ENCODE peak calls at places on chromosomes 5 and 9, in eight cellular contexts. X, M, H, B, R, F, V and G are unnamed samples. For H3K4me1, the result is how much of the 10 kb centered on the place peaks cover.

GRCh38 chr5:151023651-151024050 is 3.3 kb downstream of the GPX3 start:
- DNase-seq in X (no peak), M (no peak), H (no peak), B (peak), R (peak), F (peak), V (peak), G (peak)

GRCh38 chr5:132836852-132837251 is 6.4 kb upstream of the SHROOM1 start:
- DNase-seq in X (no peak), M (no peak), H (no peak), B (no peak), R (no peak), F (no peak), V (no peak), G (no peak)

GRCh38 chr5:150017606-150018005 is 17.1 kb downstream of the HMGXB3 start:
- DNase-seq in X (no peak), M (no peak), H (peak), B (no peak), R (no peak), F (peak), V (no peak), G (no peak)

GRCh38 chr9:93612052-93612795 is 35.8 kb downstream of the PHF2 start:
- DNase-seq in X (no peak), M (no peak), H (peak), B (no peak), R (no peak), F (peak), V (no peak), G (no peak)

GRCh38 chr9:6351757-6352156 is 23.6 kb downstream of the TPD52L3 start:
- DNase-seq in X (no peak), M (no peak), H (no peak), B (no peak), R (no peak), F (no peak), V (no peak), G (no peak)

GRCh38 chr5:38008198-38008597 is 168.4 kb upstream of the GDNF start:
- DNase-seq in X (no peak), M (no peak), H (no peak), B (no peak), R (no peak), F (no peak), V (no peak), G (no peak)

GRCh38 chr5:40600383-40600782 is 79.3 kb upstream of the PTGER4 start:
- DNase-seq in X (no peak), M (no peak), H (no peak), B (no peak), R (no peak), F (no peak), V (no peak), G (no peak)

GRCh38 chr5:5370375-5370774 is 52.1 kb upstream of the ICE1 start:
- DNase-seq in X (no peak), M (no peak), H (no peak), B (no peak), R (no peak), F (no peak), V (no peak), G (no peak)

GRCh38 chr5:149578896-149579295 is 2.4 kb upstream of the ARHGEF37 start:
- DNase-seq in X (no peak), M (no peak), H (no peak), B (no peak), R (no peak), F (no peak), V (no peak), G (no peak)

GRCh38 chr5:37214550-37214949 is 34.6 kb downstream of the CPLANE1 start:
- DNase-seq in X (no peak), M (no peak), H (no peak), B (no peak), R (no peak), F (no peak), V (no peak), G (no peak)

GRCh38 chr9:136138566-136138965 is 19.9 kb upstream of the TMEM250 start:
- DNase-seq in X (no peak), M (peak), H (no peak), B (peak), R (no peak), F (peak), V (no peak), G (peak)

GRCh38 chr5:65172486-65173129 is 309.1 kb downstream of the ADAMTS6 start:
- DNase-seq in X (no peak), M (no peak), H (peak), B (no peak), R (no peak), F (no peak), V (no peak), G (no peak)

GRCh38 chr9:134600431-134600830 is 41.2 kb upstream of the COL5A1 start:
- DNase-seq in X (no peak), M (no peak), H (no peak), B (no peak), R (no peak), F (no peak), V (no peak), G (no peak)

GRCh38 chr5:180212363-180213255 is 3.6 kb upstream of the RASGEF1C start:
- DNase-seq in X (no peak), M (no peak), H (peak), B (no peak), R (peak), F (peak), V (no peak), G (no peak)

GRCh38 chr5:32331217-32331926 is 18.6 kb upstream of the MTMR12 start:
- DNase-seq in X (no peak), M (peak), H (no peak), B (peak), R (peak), F (no peak), V (no peak), G (no peak)

GRCh38 chr9:96176901-96177718 is 124.9 kb downstream of the HSD17B3 start:
- DNase-seq in X (no peak), M (no peak), H (no peak), B (peak), R (no peak), F (no peak), V (no peak), G (no peak)

GRCh38 chr9:134066923-134067851 is 639 bp downstream of the BRD3 start:
- DNase-seq in X (peak), M (no peak), H (peak), B (peak), R (no peak), F (peak), V (peak), G (peak)

GRCh38 chr5:148735301-148735700 is 81.0 kb upstream of the HTR4 start:
- DNase-seq in X (no peak), M (no peak), H (peak), B (no peak), R (no peak), F (peak), V (no peak), G (no peak)

GRCh38 chr9:112784020-112784788 is 33.6 kb downstream of the SNX30 start:
- DNase-seq in X (no peak), M (no peak), H (peak), B (no peak), R (no peak), F (peak), V (no peak), G (no peak)

GRCh38 chr9:122179690-122180074 is 20.0 kb downstream of the MORN5 start:
- DNase-seq in X (no peak), M (peak), H (peak), B (no peak), R (no peak), F (no peak), V (no peak), G (no peak)

GRCh38 chr9:110030632-110031031 is 177.3 kb downstream of the C9orf152 start:
- DNase-seq in X (no peak), M (no peak), H (peak), B (no peak), R (no peak), F (no peak), V (no peak), G (no peak)

GRCh38 chr9:101791938-101792337 is 53.5 kb upstream of the GRIN3A start:
- DNase-seq in X (peak), M (peak), H (no peak), B (peak), R (peak), F (no peak), V (no peak), G (no peak)

GRCh38 chr9:4743131-4743875 is 2.3 kb upstream of the AK3 start:
- DNase-seq in X (no peak), M (no peak), H (no peak), B (no peak), R (no peak), F (no peak), V (no peak), G (no peak)

GRCh38 chr5:159058928-159059636 is 40.6 kb downstream of the EBF1 start:
- DNase-seq in X (no peak), M (no peak), H (no peak), B (no peak), R (no peak), F (no peak), V (no peak), G (no peak)

GRCh38 chr5:55864606-55865541 is 13.7 kb downstream of the IL31RA start:
- DNase-seq in X (no peak), M (peak), H (peak), B (no peak), R (no peak), F (no peak), V (no peak), G (no peak)

GRCh38 chr5:43039468-43040286 is 442 bp downstream of the ANXA2R start:
- DNase-seq in X (peak), M (peak), H (peak), B (peak), R (peak), F (peak), V (peak), G (peak)

GRCh38 chr5:171391996-171392577 is 4.4 kb downstream of the NPM1 start:
- DNase-seq in X (no peak), M (no peak), H (no peak), B (no peak), R (no peak), F (no peak), V (no peak), G (no peak)

GRCh38 chr9:16335788-16336580 is 534.5 kb downstream of the BNC2 start:
- DNase-seq in X (peak), M (no peak), H (peak), B (peak), R (no peak), F (peak), V (peak), G (no peak)

GRCh38 chr9:127877566-127877998 is at the start of gene AK1:
- DNase-seq in X (no peak), M (no peak), H (peak), B (peak), R (peak), F (peak), V (peak), G (peak)

GRCh38 chr5:177234761-177235315 is 68.7 kb downstream of the RAB24 start:
- DNase-seq in X (no peak), M (no peak), H (no peak), B (no peak), R (no peak), F (no peak), V (no peak), G (no peak)

DNA sequence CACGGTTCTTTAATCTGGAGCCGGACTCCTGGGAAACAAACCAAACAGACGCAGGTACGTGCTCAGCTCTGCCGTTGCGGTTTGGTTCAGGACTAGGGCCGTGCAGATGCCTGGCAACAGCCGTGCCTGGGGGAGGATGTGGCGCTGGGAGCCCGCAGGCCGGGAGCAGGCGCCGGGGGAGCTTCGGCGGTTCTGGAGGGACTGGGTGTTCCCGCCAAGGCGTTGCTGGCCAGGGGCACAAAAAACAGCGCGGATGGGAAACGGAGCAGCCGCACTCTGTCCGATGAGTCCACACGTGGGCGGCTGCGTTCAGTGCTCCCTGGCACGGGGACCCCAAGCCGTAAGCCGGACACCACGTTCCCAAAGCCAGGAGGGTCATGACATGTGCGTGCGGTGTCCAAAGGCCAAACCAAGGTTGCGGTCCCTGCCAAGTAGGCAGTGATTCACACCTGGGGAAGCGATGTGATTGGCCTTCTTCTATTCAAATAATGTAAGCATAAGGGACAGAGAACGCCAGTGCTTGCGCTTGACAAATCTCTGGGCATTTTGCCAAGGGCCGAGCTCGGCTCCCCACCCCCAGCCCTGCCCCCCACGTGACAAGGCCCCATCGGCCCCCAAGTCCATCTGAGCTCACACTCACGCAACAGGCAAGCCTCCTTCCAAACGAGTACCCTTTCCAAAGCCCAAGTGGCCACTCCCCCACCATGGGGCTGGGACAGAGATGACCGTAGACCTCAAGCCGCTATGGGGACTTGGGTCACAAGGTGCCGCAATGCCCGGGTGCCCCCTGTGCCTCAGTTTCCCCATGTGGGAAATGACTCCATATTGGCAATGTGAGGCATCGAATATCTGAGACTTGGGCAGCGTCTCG is 49.7 kb upstream of the NKD2 start:
- DNase-seq in X (peak), M (peak), H (peak), B (peak), R (peak), F (no peak), V (peak), G (peak)
- TF ChIP-seq POLR2A in X (no peak), M (no peak), H (no peak), B (no peak), R (no peak), F (no peak), V (no peak), G (no peak)

DNA sequence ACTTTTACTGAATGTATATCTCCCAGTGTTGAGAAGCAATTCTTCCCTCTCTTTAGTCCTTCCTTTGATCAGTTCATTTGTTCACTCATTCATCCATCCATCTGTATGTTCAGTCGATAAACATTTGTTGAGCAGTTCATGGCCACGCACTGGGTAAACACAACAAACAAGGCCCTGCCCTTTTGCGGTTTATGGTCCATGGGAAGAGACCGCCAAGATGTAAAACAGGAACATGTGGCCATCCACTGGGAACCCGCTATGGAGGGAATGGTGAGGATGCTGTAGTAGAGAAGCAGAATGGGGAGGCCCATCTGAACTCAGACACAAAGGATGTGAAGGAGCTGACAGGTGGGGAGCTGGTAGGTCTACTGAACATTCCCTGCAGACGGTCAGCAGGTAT is 102.7 kb upstream of the SPRY4 start:
- DNase-seq in X (no peak), M (no peak), H (no peak), B (no peak), R (no peak), F (no peak), V (no peak), G (no peak)
- H3K4me1 ChIP-seq in X (under half), M (under half), H (under half), B (under half), R (under half), F (under half), V (under half), G (under half)

DNA sequence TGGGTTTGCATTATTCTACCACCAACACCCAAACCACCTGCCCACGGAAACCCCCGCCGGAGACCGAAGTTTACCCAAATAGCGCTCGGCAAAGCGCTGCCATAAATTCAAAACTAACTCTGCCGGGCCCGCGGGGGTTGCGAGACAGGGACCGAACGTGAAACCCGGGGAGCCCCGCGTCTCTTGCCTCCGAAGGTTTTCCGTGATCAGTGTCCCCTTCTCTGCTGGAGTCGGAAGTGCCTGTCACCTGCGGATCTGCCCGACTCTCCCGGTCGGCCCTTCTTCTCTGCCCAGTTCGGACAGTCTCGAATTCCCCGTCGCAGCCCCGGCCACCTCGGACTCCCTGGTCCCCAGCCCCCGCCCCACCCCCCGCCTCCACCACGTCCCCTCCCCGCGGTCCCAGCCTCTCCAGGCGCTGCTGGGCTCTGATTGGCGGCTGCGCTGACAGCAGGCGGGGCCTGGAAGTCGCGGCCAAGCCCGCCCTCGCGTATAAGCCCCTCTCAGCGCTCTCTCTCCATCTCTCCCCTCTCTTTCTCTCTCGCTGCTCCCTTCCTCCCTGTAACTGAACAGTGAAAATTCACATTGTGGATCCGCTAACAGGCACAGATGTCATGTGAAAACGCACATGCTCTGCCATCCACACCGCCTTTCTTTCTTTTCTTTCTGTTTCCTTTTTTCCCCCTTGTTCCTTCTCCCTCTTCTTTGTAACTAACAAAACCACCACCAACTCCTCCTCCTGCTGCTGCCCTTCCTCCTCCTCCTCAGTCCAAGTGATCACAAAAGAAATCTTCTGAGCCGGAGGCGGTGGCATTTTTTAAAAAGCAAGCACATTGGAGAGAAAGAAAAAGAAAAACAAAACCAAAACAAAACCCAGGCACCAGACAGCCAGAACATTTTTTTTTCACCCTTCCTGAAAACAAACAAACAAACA is at the start of gene RORB:
- DNase-seq in X (no peak), M (no peak), H (peak), B (peak), R (peak), F (peak), V (peak), G (peak)
- H3K27ac ChIP-seq in X (no peak), M (no peak), H (no peak), B (no peak), R (peak), F (no peak), V (no peak), G (no peak)

DNA sequence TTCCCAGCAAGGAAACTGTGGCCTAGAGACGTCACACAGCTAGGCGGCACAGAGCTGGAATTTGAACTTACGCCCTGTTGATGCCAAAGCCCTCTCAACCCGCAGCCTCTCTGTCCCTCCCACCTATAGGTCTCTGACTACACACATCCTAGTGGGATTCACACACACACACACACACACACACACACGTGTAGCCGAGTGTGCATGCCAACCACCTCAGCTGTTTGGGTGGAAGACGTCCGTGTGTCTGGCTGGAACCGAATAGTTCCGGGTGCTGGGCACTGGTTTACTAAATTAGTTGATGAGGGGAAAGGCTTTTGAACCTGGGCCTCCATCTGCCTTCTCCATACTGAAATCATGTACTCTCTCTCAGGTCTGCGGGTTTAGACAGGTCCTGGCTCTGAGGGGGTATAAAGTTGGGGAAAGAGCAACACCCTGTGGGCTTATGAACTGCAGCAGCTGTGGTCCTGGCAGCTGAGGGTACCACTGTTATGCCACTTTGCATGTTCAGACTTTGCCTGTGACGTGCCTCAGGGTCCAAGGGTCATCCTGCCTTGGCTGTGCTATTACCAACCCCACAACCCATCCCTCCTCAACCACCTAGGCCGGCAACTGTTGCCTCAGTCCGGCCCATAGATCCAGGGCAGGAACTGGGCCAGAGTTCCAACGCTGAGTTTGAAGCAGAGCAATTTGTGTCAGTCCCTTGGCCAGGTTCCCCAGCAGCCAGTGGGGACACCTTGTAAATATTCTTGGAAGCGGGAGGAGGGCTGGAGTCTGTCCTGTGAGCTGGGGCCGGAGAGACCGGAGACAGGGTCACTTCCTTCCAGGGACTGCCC is 50.5 kb downstream of the PSD2 start:
- DNase-seq in X (no peak), M (no peak), H (no peak), B (no peak), R (peak), F (no peak), V (peak), G (no peak)
- TF ChIP-seq POLR2A in X (no peak), M (no peak), H (no peak), B (no peak), R (no peak), F (no peak), V (no peak), G (no peak)

DNA sequence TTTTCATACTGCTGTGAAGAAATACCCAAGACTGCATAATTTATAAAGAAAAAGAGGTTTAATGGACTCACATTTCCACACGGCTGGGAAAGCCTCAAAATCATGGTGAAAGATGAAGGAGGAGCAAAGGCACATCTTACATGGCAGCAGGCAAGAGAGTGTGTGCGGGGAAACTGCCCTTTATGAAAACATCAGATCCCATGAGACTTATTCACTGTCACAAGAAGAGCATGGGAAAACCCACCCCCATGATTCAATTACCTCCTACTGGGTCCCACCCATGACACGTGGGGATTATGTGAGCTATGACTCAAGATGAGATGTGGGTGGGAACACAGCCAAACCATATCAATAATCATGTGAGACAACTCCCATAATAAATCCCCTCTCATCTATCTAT is 8.7 kb downstream of the TTC39B start:
- DNase-seq in X (no peak), M (no peak), H (no peak), B (no peak), R (no peak), F (no peak), V (no peak), G (no peak)
- H3K4me1 ChIP-seq in X (under half), M (half or more), H (under half), B (under half), R (under half), F (under half), V (under half), G (under half)